ENCODE peak calls at places on chromosome 7, in five cellular contexts. U is fibroblast of lung, V is neural progenitor cell, O is A549, P is Calu3. S is an unnamed sample.

GRCh38 chr7:137040745-137041144 is 172.3 kb downstream of the CHRM2 start:
- DNase-seq in P (no peak), O (no peak), U (peak), V (no peak), S (no peak)

GRCh38 chr7:26013551-26014083 is 138.4 kb upstream of the NFE2L3 start:
- DNase-seq in V (no peak), U (no peak), O (no peak), P (no peak), S (no peak)

GRCh38 chr7:95602421-95602820 is 6.1 kb upstream of the PDK4 start:
- DNase-seq in O (no peak), V (no peak), U (no peak), P (no peak), S (no peak)

GRCh38 chr7:47931788-47932425 is 16.4 kb downstream of the PKD1L1 start:
- DNase-seq in V (no peak), U (no peak), P (no peak), O (no peak), S (no peak)

GRCh38 chr7:82183633-82184032 is 259.9 kb downstream of the CACNA2D1 start:
- DNase-seq in V (no peak), P (no peak), O (no peak), U (peak), S (no peak)

GRCh38 chr7:7103343-7104313 is 78.7 kb upstream of the C1GALT1 start:
- DNase-seq in O (peak), U (peak), P (peak), V (peak), S (no peak)

GRCh38 chr7:88912852-88913251 is 117.3 kb upstream of the TEX47 start:
- DNase-seq in V (no peak), O (no peak), U (no peak), P (no peak), S (no peak)

GRCh38 chr7:27677912-27678612 is 15.4 kb upstream of the HIBADH start:
- DNase-seq in V (no peak), U (peak), P (peak), O (peak), S (no peak)

GRCh38 chr7:81721428-81721827 is 48.4 kb downstream of the HGF start:
- DNase-seq in O (no peak), U (peak), P (no peak), V (no peak), S (no peak)

GRCh38 chr7:140571537-140572122 is 69.0 kb downstream of the DENND2A start:
- DNase-seq in V (no peak), U (no peak), O (no peak), P (no peak), S (no peak)

GRCh38 chr7:71694678-71695077 is 562.7 kb downstream of the GALNT17 start:
- DNase-seq in O (no peak), V (no peak), P (no peak), U (no peak), S (no peak)

GRCh38 chr7:116733924-116734591 is 62.1 kb downstream of the MET start:
- DNase-seq in O (no peak), V (no peak), P (no peak), U (no peak), S (no peak)

GRCh38 chr7:87474533-87475358 is 734 bp downstream of the ABCB4 start:
- DNase-seq in O (no peak), U (no peak), P (no peak), V (peak), S (no peak)

GRCh38 chr7:155860840-155861479 is 48.7 kb upstream of the SHH start:
- DNase-seq in P (peak), U (peak), O (peak), V (no peak), S (no peak)

GRCh38 chr7:35246819-35247218 is 7.1 kb downstream of the TBX20 start:
- DNase-seq in V (no peak), U (no peak), P (no peak), O (no peak), S (no peak)

GRCh38 chr7:33887576-33887975 is 17.8 kb upstream of the BMPER start:
- DNase-seq in U (no peak), O (no peak), V (no peak), P (no peak), S (no peak)

GRCh38 chr7:55212838-55213237 is 152.3 kb upstream of the LANCL2 start:
- DNase-seq in V (no peak), U (no peak), O (no peak), P (no peak), S (no peak)

GRCh38 chr7:148173296-148173695 is 417.3 kb upstream of the C7orf33 start:
- DNase-seq in O (no peak), U (no peak), V (no peak), P (no peak), S (no peak)

GRCh38 chr7:46932656-46933424 is 649.1 kb downstream of the TNS3 start:
- DNase-seq in P (peak), U (peak), O (no peak), V (no peak), S (no peak)

DNA sequence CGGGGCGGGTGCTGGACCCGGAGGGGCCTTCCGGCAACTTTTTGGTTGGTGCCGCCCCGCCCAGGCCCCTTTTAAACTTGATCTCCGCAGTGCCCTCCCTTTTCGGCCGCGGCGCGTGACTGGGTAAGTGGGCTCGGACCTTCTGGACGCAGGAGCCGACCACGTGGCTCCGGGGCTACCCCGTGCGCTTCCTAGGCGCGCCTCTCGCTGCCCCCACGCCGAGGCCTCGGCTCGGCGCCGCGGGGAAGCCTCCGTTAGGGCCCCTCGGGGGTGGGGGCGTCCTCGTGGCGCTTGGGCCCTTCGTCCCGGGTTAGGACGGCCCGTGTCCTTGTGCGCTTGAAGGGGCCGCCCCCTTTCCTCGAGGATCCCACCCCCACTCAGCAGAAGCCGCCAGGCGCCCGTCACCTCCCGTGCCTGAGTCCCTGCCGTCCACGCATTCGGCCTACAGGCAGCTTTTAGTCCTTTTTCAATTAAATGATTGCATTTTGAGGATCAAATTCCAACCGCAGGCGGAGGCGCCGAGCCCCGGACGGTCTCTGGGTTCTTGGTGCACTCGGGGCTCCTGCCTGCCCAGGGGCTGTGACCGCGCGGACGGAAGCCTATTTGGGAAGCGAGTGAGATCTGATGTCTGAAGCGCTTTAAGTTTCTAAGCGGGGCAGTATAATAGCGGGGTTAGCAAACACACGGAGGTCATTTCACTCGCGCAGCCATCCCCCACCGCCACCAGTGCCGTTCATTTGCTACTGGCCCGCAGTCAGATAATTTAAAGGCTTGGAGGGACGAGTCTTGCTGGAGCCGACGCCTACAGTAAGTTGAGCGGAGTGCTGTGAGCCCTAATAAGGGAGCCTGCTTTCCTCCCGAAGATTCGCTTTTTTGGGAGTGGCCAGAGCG is 31.8 kb upstream of the TOMM7 start:
- DNase-seq in U (peak), V (peak), P (peak), O (peak), S (peak)
- TF ChIP-seq CTCF in U (no peak), V (peak), P (peak), O (no peak), S (peak)

GRCh38 chr7:100079024-100079560 is 2.4 kb downstream of the ZNF3 start:
- DNase-seq in P (no peak), U (no peak), O (no peak), V (no peak), S (no peak)
- TF ChIP-seq CTCF in P (no peak), U (no peak), O (no peak), V (no peak), S (no peak)

GRCh38 chr7:141660259-141660658 is 41.7 kb downstream of the DENND11 start:
- DNase-seq in V (no peak), O (no peak), U (no peak), P (no peak), S (no peak)

GRCh38 chr7:141664450-141664849 is 37.5 kb downstream of the DENND11 start:
- DNase-seq in P (no peak), O (no peak), U (no peak), V (no peak), S (no peak)

GRCh38 chr7:141654551-141654950 is 47.4 kb downstream of the DENND11 start:
- DNase-seq in O (peak), U (peak), P (peak), V (peak), S (no peak)

GRCh38 chr7:141663081-141663510 is 38.9 kb downstream of the DENND11 start:
- DNase-seq in U (no peak), O (peak), P (peak), V (no peak), S (no peak)

GRCh38 chr7:141659501-141659900 is 42.5 kb downstream of the DENND11 start:
- DNase-seq in O (no peak), U (no peak), P (no peak), V (no peak), S (no peak)
- TF ChIP-seq CTCF in O (no peak), U (no peak), P (no peak), V (no peak), S (no peak)

GRCh38 chr7:151461942-151462230 is 21.9 kb upstream of the CRYGN start:
- DNase-seq in U (no peak), V (no peak), P (no peak), O (no peak), S (no peak)
- TF ChIP-seq CTCF in U (no peak), V (no peak), P (no peak), O (no peak), S (no peak)

DNA sequence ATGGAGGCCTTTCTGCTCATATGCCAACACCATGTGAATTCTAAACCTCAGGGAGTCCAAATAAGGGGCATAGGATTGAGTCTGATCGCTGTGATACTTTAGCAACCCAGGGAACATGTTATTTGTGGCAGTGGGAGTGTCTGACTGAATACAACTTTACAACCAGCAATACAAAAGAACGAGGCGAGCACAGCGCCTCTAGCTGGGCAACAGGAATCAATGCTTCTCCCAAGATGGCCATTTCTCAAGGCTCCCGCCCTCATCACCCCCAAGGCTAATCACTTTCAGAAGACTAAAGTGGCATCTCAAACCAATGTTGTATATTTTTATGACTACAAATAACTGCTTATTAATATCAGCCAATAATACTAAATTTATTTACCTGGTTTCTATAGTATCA is 28.1 kb downstream of the YWHAG start:
- DNase-seq in P (no peak), U (no peak), V (no peak), O (no peak), S (no peak)
- TF ChIP-seq CTCF in P (no peak), U (no peak), V (peak), O (no peak), S (no peak)

DNA sequence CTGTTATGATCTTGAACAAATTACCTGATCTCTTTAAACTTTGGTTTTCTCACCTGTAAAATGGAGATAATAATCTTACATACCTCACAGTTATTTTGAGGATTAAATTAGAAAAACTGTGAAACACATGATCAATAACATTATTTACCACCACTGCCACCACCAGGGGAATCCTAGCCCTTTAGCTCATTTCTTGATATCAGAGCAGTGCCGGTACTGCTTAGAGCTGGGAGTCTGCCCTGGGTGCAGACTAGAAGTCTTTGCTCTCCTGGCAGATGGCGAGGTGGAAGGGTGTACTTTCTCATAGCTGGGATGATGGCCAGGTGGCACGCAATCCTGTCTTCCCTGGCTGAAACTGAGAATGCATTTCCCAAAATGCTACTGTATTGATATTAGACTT is 12.7 kb upstream of the EFCAB10 start:
- DNase-seq in O (no peak), P (no peak), U (no peak), V (no peak), S (no peak)
- TF ChIP-seq CTCF in O (no peak), P (no peak), U (no peak), V (peak), S (no peak)

S was measured in mesothelial cell of epicardium.